ENCODE peak calls at places on chromosomes 13 and 19, in seven cellular contexts. J, I, H, B, R, S and F are unnamed samples.

GRCh38 chr19:49851456-49852259 is 699 bp downstream of the PTOV1 start:
- DNase-seq in J (peak; percentile 83), I (peak; percentile 39), H (no peak), B (no peak), R (no peak), S (peak; percentile 90), F (no peak)

GRCh38 chr13:43744630-43745029 is 42.1 kb downstream of the ENOX1 start:
- DNase-seq in J (peak; percentile 17), I (no peak), H (peak; percentile 4), B (no peak), R (peak; percentile 9), S (no peak), F (no peak)

GRCh38 chr19:4316940-4317339 is 12.5 kb downstream of the FSD1 start:
- DNase-seq in J (no peak), I (no peak), H (no peak), B (no peak), R (peak; percentile 22), S (no peak), F (no peak)

GRCh38 chr19:56252699-56253422 is 19.7 kb upstream of the EDDM13 start:
- DNase-seq in J (peak; percentile 86), I (peak; percentile 95), H (peak; percentile 65), B (peak; percentile 86), R (peak; percentile 88), S (no peak), F (peak; percentile 56)

GRCh38 chr19:8487137-8487851 is 15.1 kb downstream of the PRAM1 start:
- DNase-seq in J (no peak), I (no peak), H (no peak), B (no peak), R (no peak), S (no peak), F (no peak)

GRCh38 chr19:11821474-11821873 is 7.4 kb downstream of the ZNF440 start:
- DNase-seq in J (no peak), I (no peak), H (peak; percentile 53), B (peak; percentile 25), R (peak; percentile 77), S (no peak), F (peak; percentile 14)

GRCh38 chr19:749811-750210 is 1.1 kb upstream of the MISP start:
- DNase-seq in J (no peak), I (no peak), H (no peak), B (no peak), R (no peak), S (no peak), F (no peak)

GRCh38 chr13:52001120-52001731 is 10.0 kb downstream of the ATP7B start:
- DNase-seq in J (peak; percentile 56), I (no peak), H (peak; percentile 49), B (no peak), R (peak; percentile 66), S (no peak), F (peak; percentile 19)

GRCh38 chr19:41876847-41877489 is at the start of gene CD79A:
- DNase-seq in J (no peak), I (no peak), H (no peak), B (no peak), R (no peak), S (no peak), F (no peak)